ENCODE peak calls at places on chromosomes 5 and 9, in nine cellular contexts. R, I, K, S, G, L, E, H and Y are unnamed samples.

GRCh38 chr5:69131304-69131703 is 35.6 kb upstream of the CCNB1 start:
- DNase-seq in R (no peak), I (no peak), E (no peak), L (no peak), S (no peak), G (no peak), H (no peak), K (no peak), Y (no peak)

GRCh38 chr5:145587308-145588071 is 247.7 kb downstream of the PRELID2 start:
- DNase-seq in E (no peak), K (peak), L (no peak), I (no peak), H (no peak), R (no peak), S (no peak), G (peak), Y (no peak)

GRCh38 chr9:7671847-7672246 is 127.7 kb downstream of the DMAC1 start:
- DNase-seq in L (no peak), R (no peak), I (no peak), G (no peak), E (no peak), K (no peak), S (no peak), H (no peak), Y (no peak)

GRCh38 chr5:134543820-134544692 is 18.6 kb downstream of the JADE2 start:
- DNase-seq in H (no peak), L (no peak), G (no peak), S (peak), E (no peak), K (no peak), R (no peak), I (no peak), Y (no peak)

GRCh38 chr5:96035796-96036195 is 74.1 kb upstream of the ELL2 start:
- DNase-seq in L (no peak), E (no peak), S (no peak), H (no peak), K (no peak), R (no peak), G (no peak), I (no peak), Y (no peak)

GRCh38 chr9:4077499-4078102 is 222.3 kb downstream of the GLIS3 start:
- DNase-seq in G (no peak), I (no peak), K (peak), S (peak), H (no peak), R (no peak), E (no peak), L (no peak), Y (peak)

GRCh38 chr9:76873056-76873792 is 32.7 kb downstream of the PRUNE2 start:
- DNase-seq in R (peak), H (no peak), L (no peak), I (peak), G (no peak), S (no peak), E (peak), K (no peak), Y (no peak)

GRCh38 chr9:135256568-135257354 is 169.3 kb downstream of the OLFM1 start:
- DNase-seq in H (no peak), I (no peak), K (no peak), G (no peak), E (no peak), R (no peak), S (no peak), L (no peak), Y (no peak)

GRCh38 chr9:91953723-91954122 is 3.7 kb upstream of the ROR2 start:
- DNase-seq in I (no peak), L (no peak), E (no peak), R (peak), K (no peak), G (no peak), S (no peak), H (no peak), Y (no peak)

GRCh38 chr5:54249210-54250028 is 61.0 kb downstream of the ARL15 start:
- DNase-seq in H (no peak), I (no peak), K (peak), G (no peak), S (peak), E (no peak), R (peak), L (no peak), Y (peak)

GRCh38 chr9:95057121-95057520 is 260.4 kb downstream of the FANCC start:
- DNase-seq in K (no peak), S (no peak), R (peak), L (no peak), I (peak), G (no peak), H (no peak), E (no peak), Y (no peak)

GRCh38 chr9:127011772-127012171 is 97.2 kb downstream of the RALGPS1 start:
- DNase-seq in H (peak), L (no peak), R (no peak), S (no peak), K (no peak), I (no peak), E (no peak), G (no peak), Y (no peak)

GRCh38 chr5:137234973-137235943 is 263.9 kb downstream of the SPOCK1 start:
- DNase-seq in E (no peak), L (no peak), G (no peak), S (no peak), R (no peak), H (no peak), K (peak), I (no peak), Y (no peak)

GRCh38 chr5:138037907-138038633 is 5.2 kb upstream of the FAM13B start:
- DNase-seq in I (no peak), H (no peak), E (no peak), L (no peak), G (no peak), K (no peak), S (no peak), R (no peak), Y (no peak)

GRCh38 chr5:140383300-140383699 is 18.3 kb upstream of the ANKHD1 start:
- DNase-seq in K (no peak), H (no peak), L (no peak), R (no peak), E (no peak), I (no peak), S (no peak), G (no peak), Y (no peak)

GRCh38 chr5:172757394-172758010 is 13.5 kb downstream of the DUSP1 start:
- DNase-seq in R (no peak), H (no peak), S (no peak), E (no peak), I (no peak), G (no peak), L (no peak), K (peak), Y (no peak)

GRCh38 chr5:71891856-71892255 is 172.8 kb downstream of the CARTPT start:
- DNase-seq in L (no peak), K (no peak), S (no peak), I (no peak), G (peak), H (no peak), E (no peak), R (no peak), Y (no peak)

GRCh38 chr5:9339206-9339818 is 206.6 kb downstream of the SEMA5A start:
- DNase-seq in E (no peak), K (no peak), H (peak), L (no peak), G (no peak), S (no peak), R (no peak), I (no peak), Y (peak)

GRCh38 chr9:135890896-135891631 is 16.3 kb downstream of the CAMSAP1 start:
- DNase-seq in K (no peak), H (no peak), E (no peak), I (no peak), R (no peak), S (no peak), G (no peak), L (no peak), Y (no peak)

GRCh38 chr5:68669864-68670263 is 423.9 kb upstream of the SLC30A5 start:
- DNase-seq in L (no peak), K (no peak), I (no peak), R (no peak), G (no peak), E (no peak), S (no peak), H (no peak), Y (no peak)

GRCh38 chr9:114221706-114222465 is 66.5 kb downstream of the COL27A1 start:
- DNase-seq in I (no peak), G (no peak), K (peak), H (no peak), R (no peak), L (no peak), E (no peak), S (no peak), Y (no peak)

GRCh38 chr9:71683598-71684235 is 84.6 kb downstream of the CEMIP2 start:
- DNase-seq in L (no peak), I (no peak), S (no peak), R (no peak), G (no peak), K (peak), E (peak), H (no peak), Y (no peak)

GRCh38 chr9:69115621-69116020 is 58.5 kb upstream of the TJP2 start:
- DNase-seq in S (no peak), E (no peak), H (no peak), L (no peak), I (no peak), K (no peak), R (no peak), G (no peak), Y (no peak)

GRCh38 chr5:169251685-169252084 is 49.3 kb downstream of the SLIT3 start:
- DNase-seq in S (no peak), I (no peak), E (no peak), H (no peak), R (no peak), G (no peak), L (no peak), K (peak), Y (no peak)

GRCh38 chr5:167763772-167764171 is 527.7 kb upstream of the WWC1 start:
- DNase-seq in G (no peak), H (no peak), I (no peak), S (no peak), R (no peak), K (peak), L (no peak), E (no peak), Y (no peak)

GRCh38 chr9:114925039-114925438 is 5.4 kb downstream of the TNFSF8 start:
- DNase-seq in G (no peak), L (no peak), S (no peak), I (no peak), H (no peak), R (no peak), K (no peak), E (no peak), Y (no peak)